ENCODE peak calls at places on chromosomes 2 and 18, in nine cellular contexts. W is upper lobe of right lung, O is RWPE2, G is IMR-90, B is testis, P is astrocyte, K is cardiac muscle cell, T is A549, J is right atrium auricular region. Z is an unnamed sample. For H3K4me1, the result is how much of the 10 kb centered on the place peaks cover.

GRCh38 chr2:128438091-128438490 is 119.4 kb upstream of the HS6ST1 start:
- DNase-seq in W (peak), O (peak), G (no peak), B (peak), P (no peak), K (no peak), T (no peak), J (peak), Z (no peak)

GRCh38 chr2:21220930-21221329 is 97.2 kb downstream of the TDRD15 start:
- DNase-seq in W (no peak), O (no peak), G (no peak), B (no peak), P (no peak), K (peak), T (no peak), J (no peak), Z (peak)

GRCh38 chr2:39547811-39548719 is 111.0 kb upstream of the MAP4K3 start:
- DNase-seq in W (no peak), O (peak), G (peak), B (no peak), P (peak), K (peak), T (peak), J (no peak), Z (peak)

GRCh38 chr2:179106342-179107178 is 56.6 kb upstream of the CCDC141 start:
- DNase-seq in W (no peak), O (no peak), G (peak), B (peak), P (peak), K (peak), T (peak), J (peak), Z (peak)

GRCh38 chr2:148645135-148645924 is 779 bp downstream of the EPC2 start:
- DNase-seq in W (peak), O (peak), G (peak), B (peak), P (peak), K (peak), T (peak), J (peak), Z (peak)

GRCh38 chr18:59929621-59930295 is 30.0 kb downstream of the PMAIP1 start:
- DNase-seq in W (no peak), O (no peak), G (peak), B (no peak), P (no peak), K (no peak), T (no peak), J (no peak), Z (no peak)

GRCh38 chr18:75544051-75544481 is 116.6 kb upstream of the SMIM21 start:
- DNase-seq in W (no peak), O (no peak), G (peak), B (no peak), P (peak), K (peak), T (no peak), J (no peak), Z (no peak)

GRCh38 chr2:212994976-212995375 is 156.4 kb downstream of the IKZF2 start:
- DNase-seq in W (no peak), O (no peak), G (peak), B (no peak), P (no peak), K (no peak), T (no peak), J (no peak), Z (peak)

GRCh38 chr2:2328847-2329246 is 2.2 kb downstream of the MYT1L start:
- DNase-seq in W (no peak), O (no peak), G (no peak), B (peak), P (peak), K (no peak), T (no peak), J (no peak), Z (no peak)

GRCh38 chr18:79030680-79031079 is 38.5 kb upstream of the ATP9B start:
- DNase-seq in W (peak), O (no peak), G (no peak), B (no peak), P (no peak), K (no peak), T (no peak), J (no peak), Z (peak)

GRCh38 chr2:238595750-238596570 is 169.2 kb downstream of the ASB1 start:
- DNase-seq in W (no peak), O (no peak), G (no peak), B (no peak), P (no peak), K (no peak), T (no peak), J (peak), Z (no peak)

GRCh38 chr2:130391058-130391871 is 35.4 kb downstream of the PTPN18 start:
- DNase-seq in W (peak), O (peak), G (peak), B (peak), P (peak), K (peak), T (peak), J (peak), Z (peak)

GRCh38 chr2:233285921-233286320 is 21.7 kb upstream of the SAG start:
- DNase-seq in W (no peak), O (no peak), G (peak), B (no peak), P (peak), K (no peak), T (no peak), J (no peak), Z (peak)

GRCh38 chr2:182650704-182651103 is 65.4 kb upstream of the DNAJC10 start:
- DNase-seq in W (no peak), O (no peak), G (peak), B (no peak), P (peak), K (peak), T (peak), J (no peak), Z (no peak)

GRCh38 chr2:10876394-10876793 is 35.3 kb upstream of the KCNF1 start:
- DNase-seq in W (no peak), O (no peak), G (no peak), B (no peak), P (no peak), K (peak), T (no peak), J (no peak), Z (no peak)

GRCh38 chr2:158845869-158846268 is 50.8 kb downstream of the DAPL1 start:
- DNase-seq in W (no peak), O (no peak), G (no peak), B (no peak), P (peak), K (peak), T (no peak), J (no peak), Z (no peak)

GRCh38 chr18:51066273-51066672 is 36.3 kb downstream of the SMAD4 start:
- DNase-seq in W (no peak), O (no peak), G (peak), B (no peak), P (peak), K (peak), T (no peak), J (no peak), Z (no peak)

GRCh38 chr2:67057901-67058703 is 339.0 kb upstream of the ETAA1 start:
- DNase-seq in W (no peak), O (no peak), G (peak), B (no peak), P (no peak), K (peak), T (no peak), J (no peak), Z (no peak)

GRCh38 chr2:240374085-240374907 is 61.2 kb upstream of the GPC1 start:
- DNase-seq in W (peak), O (no peak), G (peak), B (peak), P (peak), K (peak), T (peak), J (peak), Z (peak)

GRCh38 chr2:181123798-181124217 is 143.4 kb downstream of the UBE2E3 start:
- DNase-seq in W (no peak), O (no peak), G (no peak), B (no peak), P (peak), K (peak), T (no peak), J (no peak), Z (no peak)

GRCh38 chr2:160338891-160339290 is 138.8 kb upstream of the ITGB6 start:
- DNase-seq in W (no peak), O (no peak), G (peak), B (peak), P (peak), K (peak), T (no peak), J (peak), Z (no peak)

GRCh38 chr2:222919841-222920609 is 59.2 kb downstream of the ACSL3 start:
- DNase-seq in W (no peak), O (no peak), G (peak), B (no peak), P (peak), K (peak), T (peak), J (no peak), Z (no peak)

GRCh38 chr18:43238429-43238828 is 38.9 kb downstream of the SYT4 start:
- DNase-seq in W (no peak), O (no peak), G (no peak), B (no peak), P (peak), K (no peak), T (no peak), J (no peak), Z (no peak)

GRCh38 chr18:48042431-48042830 is 112.0 kb upstream of the SMAD2 start:
- DNase-seq in W (peak), O (no peak), G (no peak), B (no peak), P (no peak), K (no peak), T (no peak), J (no peak), Z (no peak)

GRCh38 chr2:172460780-172461201 is 33.4 kb downstream of the ITGA6 start:
- DNase-seq in W (no peak), O (no peak), G (peak), B (no peak), P (no peak), K (peak), T (no peak), J (no peak), Z (no peak)

GRCh38 chr2:15919716-15920444 is 20.5 kb upstream of the MYCN start:
- DNase-seq in W (no peak), O (no peak), G (no peak), B (no peak), P (no peak), K (no peak), T (no peak), J (no peak), Z (peak)

GRCh38 chr18:49878996-49879585 is 65.8 kb upstream of the ACAA2 start:
- DNase-seq in W (no peak), O (no peak), G (no peak), B (no peak), P (peak), K (peak), T (no peak), J (no peak), Z (no peak)

GRCh38 chr2:575030-575727 is 102.0 kb downstream of the TMEM18 start:
- DNase-seq in W (no peak), O (no peak), G (no peak), B (no peak), P (no peak), K (no peak), T (no peak), J (peak), Z (no peak)

GRCh38 chr2:231781798-231782726 is 980 bp upstream of the PDE6D start:
- DNase-seq in W (no peak), O (no peak), G (peak), B (peak), P (peak), K (peak), T (peak), J (no peak), Z (peak)

GRCh38 chr18:41695441-41695840 is 259.6 kb upstream of the PIK3C3 start:
- DNase-seq in W (no peak), O (no peak), G (no peak), B (no peak), P (no peak), K (no peak), T (no peak), J (no peak), Z (no peak)

GRCh38 chr2:149860276-149860921 is 272.8 kb upstream of the MMADHC start:
- DNase-seq in W (no peak), O (no peak), G (peak), B (peak), P (peak), K (peak), T (no peak), J (no peak), Z (no peak)

GRCh38 chr2:25341753-25342371 is at the start of gene DNMT3A:
- DNase-seq in W (peak), O (no peak), G (peak), B (peak), P (peak), K (peak), T (peak), J (no peak), Z (no peak)

GRCh38 chr18:51028201-51028805 is 1.7 kb upstream of the SMAD4 start:
- DNase-seq in W (no peak), O (no peak), G (peak), B (no peak), P (peak), K (peak), T (peak), J (no peak), Z (no peak)

GRCh38 chr18:48835119-48835518 is 115.6 kb downstream of the SMAD7 start:
- DNase-seq in W (peak), O (peak), G (no peak), B (no peak), P (no peak), K (no peak), T (no peak), J (no peak), Z (no peak)

GRCh38 chr2:217837530-217837929 is 165.3 kb downstream of the TNS1 start:
- DNase-seq in W (no peak), O (no peak), G (no peak), B (no peak), P (no peak), K (no peak), T (no peak), J (no peak), Z (no peak)

GRCh38 chr2:120702061-120702460 is 33.6 kb upstream of the GLI2 start:
- DNase-seq in W (peak), O (no peak), G (no peak), B (no peak), P (no peak), K (peak), T (no peak), J (no peak), Z (no peak)

GRCh38 chr2:225031599-225031998 is 10.7 kb downstream of the DOCK10 start:
- DNase-seq in W (no peak), O (no peak), G (no peak), B (no peak), P (no peak), K (no peak), T (no peak), J (no peak), Z (no peak)

GRCh38 chr18:8876887-8877286 is 171.5 kb downstream of the MTCL1 start:
- DNase-seq in W (no peak), O (no peak), G (no peak), B (no peak), P (no peak), K (no peak), T (no peak), J (no peak), Z (no peak)

GRCh38 chr18:8881103-8881502 is 175.7 kb downstream of the MTCL1 start:
- DNase-seq in W (no peak), O (no peak), G (no peak), B (no peak), P (no peak), K (no peak), T (no peak), J (no peak), Z (no peak)

GRCh38 chr18:8883409-8883668 is 178.0 kb downstream of the MTCL1 start:
- DNase-seq in W (no peak), O (no peak), G (no peak), B (no peak), P (no peak), K (no peak), T (peak), J (no peak), Z (no peak)

DNA sequence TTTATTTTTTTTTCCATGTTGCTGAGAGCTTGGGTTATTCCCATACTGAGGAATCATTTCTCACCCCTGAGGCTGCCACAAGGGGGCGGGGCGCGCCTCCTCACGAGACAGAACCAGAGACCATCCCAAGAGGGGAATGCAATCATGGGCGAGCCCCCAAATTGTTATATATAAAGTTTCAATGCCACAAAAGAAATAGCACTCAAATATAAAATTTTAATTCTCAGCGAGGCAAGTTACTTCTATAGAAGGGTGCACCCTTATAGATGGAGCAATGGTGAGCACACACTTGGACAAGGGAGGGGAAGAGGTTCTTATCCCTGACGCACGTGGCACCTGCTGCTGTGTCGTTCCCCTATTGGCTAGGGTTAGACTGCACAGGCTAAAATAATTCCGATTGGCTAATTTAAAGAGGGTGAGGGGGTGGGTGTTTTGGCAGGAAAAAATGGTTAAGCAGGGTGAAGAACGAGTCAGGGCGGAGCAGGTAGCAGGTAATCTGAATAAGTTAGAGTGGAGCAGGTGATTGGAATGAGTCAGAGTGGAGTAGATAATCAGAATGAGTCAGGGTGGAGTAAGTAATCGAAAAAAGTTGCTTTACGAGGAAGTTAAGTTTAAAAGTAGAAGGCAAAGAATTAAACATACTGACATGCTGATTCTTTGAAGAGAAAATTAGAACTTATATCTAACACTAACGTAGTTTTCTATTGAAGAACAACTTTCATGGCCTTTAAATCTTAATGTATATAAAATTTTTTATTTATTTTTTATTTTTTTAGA is 177.5 kb downstream of the MTCL1 start:
- DNase-seq in W (no peak), O (no peak), G (no peak), B (no peak), P (no peak), K (no peak), T (peak), J (no peak), Z (peak)
- TF ChIP-seq CTCF in W (no peak), O (peak), G (no peak), B (no peak), P (no peak), K (no peak), T (peak), J (no peak), Z (peak)

DNA sequence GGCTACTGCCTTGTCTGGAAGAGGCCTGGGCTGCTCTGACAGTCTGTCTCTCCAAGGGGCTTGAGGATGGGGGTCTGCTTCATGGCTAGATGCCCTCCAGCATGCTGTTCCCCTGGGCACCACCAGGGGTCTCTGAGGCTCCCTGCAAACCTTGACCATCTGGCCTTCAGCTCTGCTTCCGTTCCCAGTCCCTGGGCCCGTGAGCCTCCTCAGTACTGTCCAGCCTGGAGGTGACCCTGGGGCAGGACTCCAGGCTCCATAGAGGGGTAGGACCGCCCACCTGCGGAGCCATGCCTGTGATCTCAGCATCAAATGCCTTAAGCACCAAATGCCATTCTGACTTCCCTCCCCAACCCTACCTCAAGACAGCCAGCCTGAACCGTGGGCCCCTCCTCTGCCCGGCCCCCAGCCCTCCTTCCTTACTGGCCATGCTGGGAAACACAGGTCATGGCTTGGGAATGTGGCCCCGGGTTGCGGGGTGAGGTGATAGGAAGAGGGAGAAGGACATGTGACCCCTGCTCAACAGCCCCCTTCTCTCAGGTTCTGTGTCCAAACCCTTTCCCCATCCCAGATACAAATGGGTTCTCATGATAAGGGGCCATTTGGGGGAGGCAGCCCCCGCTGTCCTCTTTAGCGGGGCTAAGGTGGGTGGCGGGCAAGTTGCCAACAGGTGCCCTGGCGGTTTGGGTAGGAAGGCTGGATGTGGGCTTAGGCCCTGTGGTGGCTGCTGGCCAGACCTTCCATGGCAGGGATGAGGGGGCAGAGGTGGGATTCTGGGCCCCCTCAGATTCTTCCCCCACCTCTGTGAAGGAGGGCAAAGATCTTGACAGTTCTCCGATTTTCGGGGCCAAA is 25.0 kb downstream of the SPEG start:
- DNase-seq in W (no peak), O (no peak), G (peak), B (peak), P (peak), K (peak), T (peak), J (peak), Z (no peak)
- H3K4me1 ChIP-seq in W (under half), O (under half), G (under half), B (under half), P (under half), K (under half), T (under half), J (under half), Z (under half)

GRCh38 chr2:101717041-101717817 is 19.7 kb downstream of the MAP4K4 start:
- DNase-seq in W (no peak), O (no peak), G (no peak), B (no peak), P (no peak), K (no peak), T (no peak), J (no peak), Z (no peak)
- H3K27ac ChIP-seq in W (no peak), O (no peak), G (no peak), B (no peak), P (no peak), K (no peak), T (no peak), J (no peak), Z (no peak)

DNA sequence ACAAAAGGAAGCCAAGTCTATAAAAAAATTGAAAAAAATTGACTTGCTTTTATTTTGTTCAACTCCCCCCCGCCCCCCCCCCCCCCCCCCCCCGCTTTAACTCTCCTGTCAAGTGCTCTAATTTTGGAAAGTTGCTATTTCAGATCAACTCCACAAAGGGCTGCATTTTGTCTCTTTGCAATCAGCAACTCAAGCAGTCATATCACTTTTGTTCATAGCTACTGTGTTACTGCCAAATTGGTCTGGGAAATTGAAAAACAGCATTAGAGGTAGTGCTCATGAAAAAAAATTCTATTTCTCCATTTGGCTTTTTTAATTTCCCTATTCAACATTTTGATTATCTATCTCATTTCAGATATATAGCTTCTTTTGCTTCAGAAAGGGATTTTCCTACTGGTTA is 531.8 kb downstream of the LRP1B start:
- DNase-seq in W (no peak), O (no peak), G (no peak), B (no peak), P (no peak), K (no peak), T (no peak), J (no peak), Z (no peak)
- TF ChIP-seq CTCF in W (no peak), O (no peak), G (no peak), B (no peak), P (no peak), K (no peak), T (no peak), J (no peak), Z (no peak)

DNA sequence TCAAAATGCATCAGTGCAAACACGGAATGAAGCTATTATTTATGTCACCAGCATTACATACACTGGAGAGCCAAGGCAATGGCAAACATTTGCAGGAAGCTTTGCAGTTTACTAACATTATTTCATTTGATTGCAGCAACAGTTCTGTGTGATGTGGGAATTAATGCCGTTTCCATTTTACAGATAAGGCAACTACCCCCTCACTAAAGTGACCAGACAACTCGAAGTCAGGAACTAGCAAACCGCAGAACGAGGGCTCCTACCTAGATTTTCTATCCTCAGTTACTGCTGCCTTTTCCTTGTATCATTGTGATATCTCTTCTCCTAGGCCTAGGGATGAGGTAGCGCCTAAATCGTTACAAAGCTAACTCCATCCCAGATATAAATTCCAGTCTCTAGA is 85.5 kb downstream of the COLEC12 start:
- DNase-seq in W (no peak), O (no peak), G (no peak), B (no peak), P (no peak), K (no peak), T (no peak), J (no peak), Z (no peak)
- H3K4me1 ChIP-seq in W (under half), O (under half), G (under half), B (under half), P (under half), K (under half), T (under half), J (under half), Z (under half)

Z was measured in foreskin keratinocyte.